ENCODE peak calls at places on chromosomes 11 and 22, in nine cellular contexts. W is heart right ventricle, K is brain microvascular endothelial cell, H is GM12865, V is nephron progenitor cell, S is IMR-90, B is BJ, D is lower lobe of right lung, C is endodermal cell. A is an unnamed sample.

GRCh38 chr11:123304828-123305530 is 109.9 kb upstream of the CLMP start:
- DNase-seq in W (no peak), K (no peak), H (peak), V (no peak), S (no peak), B (no peak), D (no peak), C (peak), A (no peak)

GRCh38 chr22:23067023-23067650 is 3.2 kb upstream of the GNAZ start:
- DNase-seq in W (peak), K (no peak), H (no peak), V (no peak), S (no peak), B (no peak), D (peak), C (peak), A (no peak)

GRCh38 chr11:12810497-12810896 is 136.3 kb downstream of the TEAD1 start:
- DNase-seq in W (no peak), K (peak), H (no peak), V (no peak), S (peak), B (no peak), D (no peak), C (peak), A (no peak)

GRCh38 chr11:35298369-35298768 is 121.0 kb downstream of the SLC1A2 start:
- DNase-seq in W (no peak), K (no peak), H (no peak), V (no peak), S (peak), B (no peak), D (no peak), C (no peak), A (no peak)

GRCh38 chr22:24208012-24208749 is 26.9 kb downstream of the SUSD2 start:
- DNase-seq in W (peak), K (peak), H (no peak), V (no peak), S (peak), B (peak), D (no peak), C (no peak), A (no peak)

GRCh38 chr11:115911656-115912055 is 407.4 kb upstream of the CADM1 start:
- DNase-seq in W (no peak), K (no peak), H (no peak), V (no peak), S (no peak), B (no peak), D (no peak), C (no peak), A (no peak)

GRCh38 chr11:59243633-59244032 is 30.9 kb upstream of the MPEG1 start:
- DNase-seq in W (no peak), K (no peak), H (no peak), V (no peak), S (peak), B (no peak), D (no peak), C (no peak), A (no peak)

GRCh38 chr11:71248656-71249055 is 3.7 kb downstream of the SHANK2 start:
- DNase-seq in W (no peak), K (no peak), H (no peak), V (no peak), S (no peak), B (no peak), D (no peak), C (no peak), A (no peak)

GRCh38 chr11:84256618-84257017 is 970.5 kb upstream of the CCDC90B start:
- DNase-seq in W (no peak), K (no peak), H (no peak), V (no peak), S (no peak), B (no peak), D (no peak), C (no peak), A (no peak)

GRCh38 chr11:121892131-121892681 is 223.8 kb downstream of the BLID start:
- DNase-seq in W (no peak), K (peak), H (no peak), V (no peak), S (peak), B (peak), D (no peak), C (peak), A (no peak)

GRCh38 chr11:105489431-105489830 is 120.4 kb upstream of the GRIA4 start:
- DNase-seq in W (no peak), K (no peak), H (no peak), V (peak), S (peak), B (no peak), D (no peak), C (no peak), A (no peak)

GRCh38 chr11:79845002-79845709 is 404.3 kb upstream of the TENM4 start:
- DNase-seq in W (no peak), K (no peak), H (no peak), V (no peak), S (no peak), B (no peak), D (no peak), C (no peak), A (no peak)

GRCh38 chr11:20458905-20459632 is 71.6 kb downstream of the PRMT3 start:
- DNase-seq in W (no peak), K (no peak), H (no peak), V (no peak), S (no peak), B (no peak), D (no peak), C (no peak), A (no peak)

GRCh38 chr11:10443152-10443551 is 11.9 kb upstream of the AMPD3 start:
- DNase-seq in W (no peak), K (no peak), H (no peak), V (no peak), S (peak), B (no peak), D (no peak), C (no peak), A (no peak)

GRCh38 chr11:58916637-58917036 is 22.7 kb upstream of the GLYATL1 start:
- DNase-seq in W (no peak), K (no peak), H (no peak), V (no peak), S (no peak), B (no peak), D (no peak), C (no peak), A (no peak)

GRCh38 chr22:31313366-31314147 is 21.3 kb upstream of the PIK3IP1 start:
- DNase-seq in W (peak), K (peak), H (peak), V (peak), S (peak), B (no peak), D (peak), C (peak), A (peak)

GRCh38 chr22:42697542-42698013 is 23.1 kb downstream of the A4GALT start:
- DNase-seq in W (peak), K (peak), H (no peak), V (no peak), S (peak), B (no peak), D (no peak), C (peak), A (no peak)

GRCh38 chr22:36790648-36791047 is 14.7 kb upstream of the IFT27 start:
- DNase-seq in W (no peak), K (no peak), H (peak), V (no peak), S (no peak), B (no peak), D (no peak), C (no peak), A (peak)

GRCh38 chr11:1227551-1228182 is 4.8 kb downstream of the MUC5B start:
- DNase-seq in W (no peak), K (no peak), H (no peak), V (no peak), S (no peak), B (no peak), D (peak), C (peak), A (no peak)

GRCh38 chr11:11731311-11732083 is 109.7 kb upstream of the GALNT18 start:
- DNase-seq in W (no peak), K (peak), H (no peak), V (no peak), S (peak), B (no peak), D (no peak), C (no peak), A (no peak)

DNA sequence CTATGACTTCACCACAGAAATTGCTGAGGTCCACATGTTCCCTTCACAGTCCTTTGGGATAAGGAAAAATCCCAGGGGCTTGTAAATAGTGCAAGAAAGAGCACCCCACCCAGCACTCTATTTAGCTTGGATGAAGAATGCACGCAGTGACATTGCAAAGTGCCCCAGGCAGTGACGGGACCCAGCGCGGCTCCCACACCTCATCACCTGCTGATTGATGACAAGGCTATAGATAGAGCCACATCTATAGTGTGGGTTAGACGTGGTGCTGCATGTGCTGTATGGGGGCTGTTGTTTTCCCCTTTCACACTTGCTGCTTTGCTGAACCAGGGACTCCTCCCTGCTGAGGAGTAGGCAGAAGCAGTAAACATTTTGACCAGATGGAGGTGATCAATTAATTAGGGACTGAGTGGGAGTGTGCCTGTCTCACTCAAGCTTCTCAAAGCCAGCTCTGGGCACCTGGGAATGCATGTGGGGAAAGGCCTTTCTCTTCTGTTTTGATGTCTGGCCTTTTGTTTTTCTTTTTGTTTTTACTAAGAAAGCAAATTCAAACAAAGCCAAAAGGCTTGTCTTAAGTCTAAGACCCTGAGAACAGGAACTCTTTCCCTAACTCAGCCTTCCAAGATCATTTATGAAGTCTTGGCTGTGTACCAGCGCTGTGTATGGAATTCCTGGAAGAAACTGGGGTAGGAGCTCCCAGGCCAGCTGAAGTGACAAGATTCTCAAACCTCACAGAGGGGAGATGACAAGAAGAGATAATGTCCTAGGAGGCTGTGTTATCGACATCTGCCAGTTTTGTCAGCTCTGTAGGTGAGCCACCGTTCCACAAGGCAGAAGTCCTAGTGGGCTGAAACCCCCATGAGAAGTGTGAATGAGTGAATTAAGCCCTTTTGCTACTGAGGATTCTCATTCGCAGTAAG is 219.7 kb downstream of the BARX2 start:
- DNase-seq in W (no peak), K (no peak), H (no peak), V (peak), S (no peak), B (no peak), D (no peak), C (peak), A (no peak)
- TF ChIP-seq CTCF in W (no peak), K (no peak), H (no peak), V (no peak), S (no peak), B (no peak), D (no peak), C (no peak), A (no peak)

GRCh38 chr22:28882878-28883656 is at the start of gene ZNRF3:
- DNase-seq in W (peak), K (peak), H (peak), V (peak), S (peak), B (peak), D (peak), C (peak), A (peak)

GRCh38 chr22:28884754-28885375 is 1.5 kb downstream of the ZNRF3 start:
- DNase-seq in W (no peak), K (no peak), H (no peak), V (peak), S (no peak), B (no peak), D (no peak), C (no peak), A (no peak)

GRCh38 chr22:28882545-28882877 is 861 bp upstream of the ZNRF3 start:
- DNase-seq in W (peak), K (no peak), H (no peak), V (no peak), S (no peak), B (no peak), D (no peak), C (no peak), A (no peak)

GRCh38 chr22:28883657-28883916 is 215 bp downstream of the ZNRF3 start:
- DNase-seq in W (no peak), K (no peak), H (no peak), V (no peak), S (no peak), B (no peak), D (no peak), C (no peak), A (peak)

DNA sequence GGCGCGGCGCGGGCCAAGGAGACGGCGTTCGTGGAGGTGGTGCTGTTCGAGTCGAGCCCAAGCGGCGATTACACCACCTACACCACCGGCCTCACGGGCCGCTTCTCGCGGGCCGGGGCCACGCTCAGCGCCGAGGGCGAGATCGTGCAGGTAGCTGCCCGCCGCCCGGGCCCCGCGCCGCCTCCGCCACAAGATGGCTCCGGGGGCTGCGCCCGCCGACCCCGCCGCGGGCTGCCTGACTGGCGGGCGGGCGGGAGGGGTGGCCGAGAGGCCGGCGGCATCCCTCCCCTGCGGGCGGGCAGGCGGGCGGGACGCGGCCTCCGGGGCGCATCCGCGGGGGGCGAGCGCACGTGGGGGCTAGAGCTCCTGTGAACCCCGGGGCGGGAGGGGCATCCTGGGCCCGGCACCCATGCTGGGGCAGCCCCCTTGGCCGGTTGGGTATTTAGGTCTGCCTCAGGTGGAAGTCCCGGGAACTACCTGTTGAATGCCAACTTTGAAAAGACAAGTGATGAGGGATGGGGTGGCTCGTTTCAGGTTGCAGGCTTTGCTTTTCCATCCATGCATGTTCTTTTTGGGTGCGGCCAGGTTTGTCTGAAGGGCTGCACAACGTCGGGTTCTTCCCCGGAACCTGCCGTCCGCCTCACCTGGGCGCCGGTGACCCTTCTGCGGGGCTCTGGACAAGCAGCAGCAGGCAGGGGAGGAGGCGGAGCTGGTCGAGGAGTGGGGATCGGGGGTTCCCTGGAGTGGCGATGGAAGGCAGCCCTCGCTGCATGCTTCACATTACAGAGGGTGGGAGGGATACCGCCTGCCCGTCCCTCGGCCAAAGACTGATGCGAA is 763 bp downstream of the ZNRF3 start:
- DNase-seq in W (peak), K (peak), H (peak), V (peak), S (peak), B (no peak), D (peak), C (peak), A (peak)
- TF ChIP-seq CTCF in W (no peak), K (no peak), H (no peak), V (no peak), S (peak), B (no peak), D (no peak), C (peak), A (no peak)

GRCh38 chr11:66592457-66593302 is at the start of the genes CCDC87 and CCS:
- DNase-seq in W (peak), K (peak), H (peak), V (peak), S (peak), B (peak), D (peak), C (peak), A (peak)
- TF ChIP-seq CTCF in W (peak), K (peak), H (no peak), V (peak), S (peak), B (peak), D (peak), C (peak), A (peak)

DNA sequence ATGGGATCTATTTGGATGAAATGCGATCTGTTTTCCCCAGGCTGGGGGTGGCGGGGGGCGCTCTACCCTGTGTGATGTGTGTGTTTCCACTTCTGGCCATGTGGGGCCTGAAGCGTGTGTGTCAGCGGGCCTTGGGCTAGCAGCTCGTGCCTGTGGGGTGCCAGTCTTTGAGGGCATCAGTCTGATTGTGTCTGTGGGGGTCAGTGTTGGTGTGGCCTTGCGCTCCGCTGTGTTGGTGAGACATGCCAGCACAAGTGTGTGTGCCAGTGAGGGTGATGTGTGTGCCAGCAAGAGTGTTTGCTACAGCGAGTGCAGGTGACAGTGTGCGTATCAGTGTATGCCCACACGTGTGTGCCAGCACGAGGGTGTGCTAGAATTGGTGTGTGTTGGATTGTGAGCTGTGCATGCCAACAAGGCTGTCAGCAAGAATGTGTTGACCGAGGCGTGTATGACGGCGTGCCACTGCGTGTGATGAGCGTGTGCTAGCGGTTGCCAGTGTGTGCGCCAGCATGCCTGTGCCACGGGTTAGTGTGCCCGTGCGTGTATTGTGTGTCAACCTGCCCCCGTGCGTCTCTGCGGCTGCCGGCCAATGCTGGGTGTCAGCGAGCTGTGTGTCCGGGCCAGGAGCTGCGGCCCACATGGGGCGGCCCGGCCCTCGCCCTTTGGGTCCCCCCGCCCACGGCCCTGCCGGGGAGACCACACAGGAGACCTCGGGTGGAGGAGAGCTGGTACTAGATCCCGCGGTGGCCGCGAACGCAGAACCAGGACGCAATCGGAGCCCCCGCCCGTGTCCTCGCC is 519 bp downstream of the ARRB1 start:
- DNase-seq in W (no peak), K (no peak), H (no peak), V (peak), S (peak), B (no peak), D (peak), C (peak), A (no peak)
- TF ChIP-seq CTCF in W (no peak), K (peak), H (no peak), V (no peak), S (peak), B (peak), D (peak), C (peak), A (no peak)

DNA sequence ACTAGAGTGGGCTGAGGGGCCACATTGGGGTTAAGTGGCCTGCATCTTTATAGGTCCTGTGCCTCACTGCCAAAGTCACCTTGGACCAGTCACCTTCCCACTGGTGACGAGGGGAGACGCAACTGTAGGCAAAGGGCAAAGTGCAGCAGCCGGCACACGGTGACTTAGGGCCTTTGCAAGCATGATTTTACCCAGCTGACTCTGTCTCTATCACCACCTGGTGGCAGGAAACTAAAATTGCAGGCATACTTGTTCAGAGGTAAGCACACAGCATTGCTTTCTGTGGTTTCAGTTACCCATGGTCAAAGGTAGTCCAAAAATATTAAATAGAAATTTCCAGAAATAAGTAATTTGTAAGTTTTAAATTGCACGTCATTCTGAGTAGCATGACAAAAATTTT is 1164.4 kb downstream of the BRD1 start:
- DNase-seq in W (no peak), K (no peak), H (peak), V (no peak), S (no peak), B (no peak), D (no peak), C (peak), A (no peak)
- TF ChIP-seq CTCF in W (peak), K (peak), H (peak), V (peak), S (no peak), B (peak), D (peak), C (peak), A (peak)